ENCODE peak calls at places on chromosomes 16 and 17, in four cellular contexts. L, S, F and K are unnamed samples.

GRCh38 chr17:59369026-59369724 is 37.7 kb downstream of the YPEL2 start:
- DNase-seq in L (no peak), S (no peak), F (no peak), K (no peak)

GRCh38 chr17:62163847-62164246 is 98.8 kb upstream of the MED13 start:
- DNase-seq in L (no peak), S (peak; percentile 18), F (peak; percentile 71), K (no peak)

GRCh38 chr17:7080445-7081041 is 492 bp upstream of the CLEC10A start:
- DNase-seq in L (no peak), S (no peak), F (no peak), K (no peak)

GRCh38 chr16:11097094-11097781 is 152.9 kb downstream of the CLEC16A start:
- DNase-seq in L (no peak), S (no peak), F (no peak), K (no peak)

GRCh38 chr16:12119562-12119961 is 143.0 kb downstream of the SNX29 start:
- DNase-seq in L (no peak), S (no peak), F (no peak), K (no peak)

GRCh38 chr17:48795444-48796162 is 21.4 kb downstream of the TTLL6 start:
- DNase-seq in L (no peak), S (no peak), F (peak; percentile 95), K (no peak)

GRCh38 chr16:7344806-7345416 is 12.3 kb downstream of the RBFOX1 start:
- DNase-seq in L (no peak), S (no peak), F (no peak), K (no peak)

GRCh38 chr17:17358866-17359265 is 55.7 kb downstream of the NT5M start:
- DNase-seq in L (no peak), S (no peak), F (no peak), K (no peak)

GRCh38 chr17:76994237-76994637 is 126.0 kb downstream of the MGAT5B start:
- DNase-seq in L (no peak), S (no peak), F (no peak), K (no peak)

GRCh38 chr17:81542431-81543338 is 9.5 kb downstream of the FAAP100 start:
- DNase-seq in L (no peak), S (no peak), F (no peak), K (no peak)

GRCh38 chr17:14206891-14207290 is 29.8 kb downstream of the CDRT15 start:
- DNase-seq in L (no peak), S (no peak), F (no peak), K (no peak)

GRCh38 chr17:76627510-76627909 is 16.0 kb downstream of the ST6GALNAC1 start:
- DNase-seq in L (no peak), S (no peak), F (no peak), K (no peak)

GRCh38 chr17:61161615-61162134 is 238.0 kb upstream of the TBX2 start:
- DNase-seq in L (no peak), S (no peak), F (no peak), K (no peak)

GRCh38 chr17:64736804-64737492 is 74.8 kb upstream of the SMURF2 start:
- DNase-seq in L (no peak), S (no peak), F (peak; percentile 51), K (peak; percentile 34)

GRCh38 chr17:10622610-10623485 is 34.3 kb downstream of the MYH3 start:
- DNase-seq in L (no peak), S (no peak), F (no peak), K (no peak)

GRCh38 chr17:499836-500543 is 147.4 kb upstream of the RPH3AL start:
- DNase-seq in L (no peak), S (no peak), F (no peak), K (no peak)

GRCh38 chr16:85432606-85433005 is 180.5 kb upstream of the GSE1 start:
- DNase-seq in L (no peak), S (no peak), F (no peak), K (no peak)

GRCh38 chr17:52064791-52065211 is 93.7 kb downstream of the CA10 start:
- DNase-seq in L (no peak), S (no peak), F (no peak), K (no peak)

GRCh38 chr17:48612456-48612853 is 1.6 kb upstream of the HOXB7 start:
- DNase-seq in L (no peak), S (no peak), F (no peak), K (no peak)

GRCh38 chr16:72409428-72409827 is 237.5 kb upstream of the PMFBP1 start:
- DNase-seq in L (no peak), S (no peak), F (peak; percentile 58), K (no peak)

GRCh38 chr17:82022310-82022980 is at the start of gene CENPX:
- DNase-seq in L (no peak), S (no peak), F (no peak), K (no peak)

GRCh38 chr17:45006927-45007461 is 38.9 kb upstream of the C1QL1 start:
- DNase-seq in L (no peak), S (no peak), F (no peak), K (no peak)

GRCh38 chr17:76176701-76177574 is 35.9 kb upstream of the FOXJ1 start:
- DNase-seq in L (no peak), S (no peak), F (no peak), K (no peak)

GRCh38 chr17:67624886-67625656 is 92.7 kb upstream of the NOL11 start:
- DNase-seq in L (no peak), S (no peak), F (no peak), K (no peak)

GRCh38 chr17:39164675-39165143 is 1.3 kb downstream of the ARL5C start:
- DNase-seq in L (peak; percentile 53), S (peak; percentile 85), F (peak; percentile 57), K (peak; percentile 80)

DNA sequence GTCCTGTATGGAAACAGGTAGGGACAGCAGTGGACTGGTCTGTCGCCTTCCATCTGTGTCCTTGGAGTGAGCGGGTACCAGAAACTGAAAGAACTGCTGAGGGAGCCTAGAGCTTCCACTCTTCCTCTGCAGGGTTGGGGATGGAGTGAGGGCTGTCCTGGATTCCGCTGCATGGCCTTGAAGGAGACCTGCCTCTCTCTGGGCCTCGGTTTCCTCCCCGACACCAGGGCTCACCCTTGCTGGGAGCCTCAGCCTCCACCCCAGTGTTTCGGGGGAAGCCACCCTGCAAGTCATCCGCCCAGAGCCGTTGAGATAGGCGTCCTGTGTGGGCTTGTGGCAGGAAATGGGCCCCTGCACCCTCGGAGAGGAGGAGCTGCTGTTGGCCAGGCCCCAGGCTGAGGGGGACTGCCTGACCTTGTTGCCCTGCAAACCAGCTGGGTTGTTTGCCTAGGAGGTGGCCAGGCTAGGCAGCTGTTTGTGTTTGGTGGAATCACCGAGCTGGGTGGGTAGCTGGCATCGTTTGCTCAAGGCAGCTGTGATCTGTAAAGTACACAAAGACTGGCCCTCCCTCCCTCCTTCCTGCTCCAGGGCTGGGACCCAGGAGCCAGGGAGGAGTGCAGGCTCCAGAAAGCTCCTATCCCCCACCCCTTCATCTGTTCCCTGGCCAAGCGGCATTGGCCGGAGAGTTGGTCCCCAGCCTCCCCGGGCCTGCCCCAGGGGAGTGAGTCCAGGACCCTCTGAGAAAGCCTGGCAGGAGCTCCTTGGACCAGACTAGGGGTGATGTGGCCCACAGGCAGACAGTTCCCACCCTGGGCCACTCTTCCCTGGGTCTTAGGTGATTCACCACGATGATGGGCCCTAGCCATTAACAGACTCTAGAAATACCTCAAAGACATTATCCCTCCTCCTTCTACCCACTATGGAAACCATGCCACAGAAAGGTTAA is 1.3 kb downstream of the RAB37 start:
- DNase-seq in L (peak; percentile 60), S (no peak), F (peak; percentile 82), K (no peak)
- TF ChIP-seq TARDBP in L (no peak), S (no peak), F (peak; percentile 2), K (no peak)

GRCh38 chr17:47301831-47302230 is 21.9 kb upstream of the EFCAB13 start:
- DNase-seq in L (no peak), S (no peak), F (no peak), K (no peak)

GRCh38 chr17:47300718-47301117 is 23.0 kb upstream of the EFCAB13 start:
- DNase-seq in L (no peak), S (no peak), F (no peak), K (no peak)

GRCh38 chr17:47304191-47304590 is 19.6 kb upstream of the EFCAB13 start:
- DNase-seq in L (no peak), S (no peak), F (no peak), K (no peak)

GRCh38 chr17:47301161-47301560 is 22.6 kb upstream of the EFCAB13 start:
- DNase-seq in L (no peak), S (no peak), F (no peak), K (no peak)

GRCh38 chr17:47305302-47305923 is 18.3 kb upstream of the EFCAB13 start:
- DNase-seq in L (no peak), S (no peak), F (peak; percentile 25), K (no peak)
- TF ChIP-seq FOXK2 in L (no peak), S (no peak), F (no peak), K (no peak)

DNA sequence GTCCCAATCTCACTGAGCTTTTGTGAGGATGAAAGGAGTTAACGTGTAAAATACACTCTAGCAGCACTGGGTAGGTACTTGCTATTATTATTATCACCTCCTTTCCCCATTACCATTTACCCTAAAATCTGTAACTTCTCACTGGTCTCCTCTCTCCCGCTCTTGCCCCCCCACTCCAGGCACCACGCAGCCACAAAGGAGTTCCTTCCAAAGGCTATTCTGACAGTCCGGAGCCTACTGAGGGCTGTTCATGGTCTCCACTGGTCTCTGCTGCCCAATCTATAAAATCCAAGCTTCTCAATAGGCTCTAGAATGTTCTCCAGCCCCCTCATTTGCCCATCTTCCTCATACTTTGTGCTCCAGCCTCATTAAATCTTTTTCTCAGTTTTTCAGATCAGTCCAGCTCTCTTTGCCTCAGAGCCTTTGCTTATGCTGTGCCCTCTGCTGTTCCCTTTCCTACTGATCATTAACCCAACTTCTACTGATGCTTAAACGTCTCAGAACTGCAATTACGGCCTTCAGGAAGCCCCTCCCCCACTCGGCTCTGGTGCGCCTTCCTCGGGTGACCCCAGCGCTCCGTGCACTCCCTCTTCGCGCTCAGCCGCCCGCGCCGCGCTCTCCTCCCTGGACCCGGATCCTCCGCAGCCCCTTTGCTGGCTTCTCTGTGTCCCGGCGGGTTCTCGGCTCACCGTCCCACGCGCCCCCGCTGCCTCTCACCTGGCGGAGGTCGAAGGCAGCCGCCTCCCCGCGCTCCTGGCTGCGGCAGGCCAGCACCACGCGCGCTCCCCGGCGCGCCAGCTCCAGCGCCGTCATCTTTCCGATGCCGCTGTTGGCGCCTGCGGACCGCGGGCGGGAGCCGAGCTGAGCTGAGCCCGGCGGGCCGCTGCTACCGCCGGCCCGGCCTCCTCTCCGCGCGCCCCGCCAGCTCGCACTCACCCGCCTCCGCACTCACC is 737 bp downstream of the DHRS13 start:
- DNase-seq in L (no peak), S (peak; percentile 80), F (no peak), K (peak; percentile 35)
- TF ChIP-seq TARDBP in L (no peak), S (no peak), F (no peak), K (no peak)

GRCh38 chr16:4246777-4247476 is 5.0 kb upstream of the SRL start:
- DNase-seq in L (no peak), S (no peak), F (no peak), K (no peak)

GRCh38 chr16:4241601-4242270 is at the start of gene SRL:
- DNase-seq in L (no peak), S (no peak), F (no peak), K (no peak)

GRCh38 chr16:4245400-4245799 is 3.5 kb upstream of the SRL start:
- DNase-seq in L (no peak), S (no peak), F (no peak), K (no peak)

GRCh38 chr16:4244881-4245280 is 3.0 kb upstream of the SRL start:
- DNase-seq in L (no peak), S (no peak), F (no peak), K (no peak)

DNA sequence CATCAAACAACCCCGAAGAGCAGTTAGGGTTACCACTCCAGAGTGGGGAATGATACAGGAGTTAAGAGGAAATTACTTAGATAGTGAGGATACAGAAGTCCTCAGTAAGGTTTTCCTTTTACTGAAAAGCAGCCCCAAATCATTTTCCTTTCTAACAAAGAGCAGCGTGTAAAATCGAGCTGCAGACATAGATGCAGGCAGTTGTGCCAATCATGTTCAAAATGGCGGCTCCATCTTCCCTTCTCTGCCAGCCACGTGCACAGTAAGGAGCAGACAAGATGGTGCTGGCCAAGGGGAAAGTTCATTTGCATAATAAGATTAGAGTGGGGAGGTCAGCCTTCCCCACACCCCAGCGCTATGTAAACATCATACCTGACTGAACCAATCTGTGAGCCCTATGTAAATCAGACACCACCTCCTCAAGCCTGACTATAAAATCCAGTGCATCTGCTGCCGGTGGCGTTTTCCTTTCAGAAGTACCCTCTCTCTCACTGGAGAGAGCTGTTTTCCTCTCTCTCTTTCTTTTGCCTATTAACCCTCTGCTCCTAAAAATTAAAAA is 2.5 kb upstream of the SRL start:
- DNase-seq in L (no peak), S (no peak), F (no peak), K (no peak)
- TF ChIP-seq FOXK2 in L (no peak), S (peak; percentile 90), F (no peak), K (no peak)